ENCODE peak calls at places on chromosomes 3 and 15, in eight cellular contexts. O is stimulated activated CD4-positive, alpha-beta T cell treated with anti-CD3 and anti-CD28 coated beads, Interleukin-4, amount 100 ng/mL, for 48 hours; S is GM20000; J is activated gamma-delta T cell treated with anti-CD3 and anti-CD28 coated beads, Interleukin-2, amount 50 U/mL, for 16 hours; I is aorta; U is activated CD4-positive, alpha-beta memory T cell treated with anti-CD3 and anti-CD28 coated beads for 36 hours; M is endothelial cell of umbilical vein; X is activated naive CD4-positive, alpha-beta T cell. N is an unnamed sample.

GRCh38 chr3:32961189-32961715 is 9.8 kb downstream of the CCR4 start:
- DNase-seq in S (no peak), U (peak), J (no peak), M (no peak), I (no peak), O (peak), X (no peak), N (no peak)

GRCh38 chr15:74635228-74635627 is 19.6 kb downstream of the CLK3 start:
- DNase-seq in U (peak), X (peak), I (peak), S (peak), J (peak), M (peak), O (peak), N (peak)

GRCh38 chr3:57184516-57184915 is 15.3 kb downstream of the HESX1 start:
- DNase-seq in U (no peak), J (no peak), I (no peak), X (no peak), O (no peak), M (no peak), S (no peak), N (no peak)

GRCh38 chr3:114093001-114093350 is 36.4 kb downstream of the QTRT2 start:
- DNase-seq in S (no peak), O (no peak), J (no peak), X (no peak), M (no peak), U (no peak), I (no peak), N (no peak)

GRCh38 chr15:53762916-53763315 is 3.5 kb upstream of the WDR72 start:
- DNase-seq in X (no peak), J (no peak), S (no peak), I (no peak), U (no peak), M (no peak), O (no peak), N (no peak)

GRCh38 chr3:101381809-101382208 is 61.4 kb upstream of the IMPG2 start:
- DNase-seq in X (no peak), J (no peak), M (peak), I (no peak), S (no peak), O (no peak), U (no peak), N (peak)

GRCh38 chr3:135456182-135456790 is 509.2 kb upstream of the PPP2R3A start:
- DNase-seq in U (no peak), M (no peak), O (no peak), I (no peak), X (no peak), J (no peak), S (no peak), N (no peak)

GRCh38 chr3:4885322-4885721 is 93.9 kb upstream of the BHLHE40 start:
- DNase-seq in X (no peak), U (no peak), M (no peak), O (no peak), J (no peak), S (no peak), I (no peak), N (no peak)

GRCh38 chr15:77282333-77282732 is 137.6 kb downstream of the PEAK1 start:
- DNase-seq in S (no peak), M (peak), O (no peak), U (no peak), I (no peak), X (no peak), J (no peak), N (no peak)